ENCODE peak calls at places on chromosomes 2 and 18, in six cellular contexts. One of them, this sample, is unnamed.

GRCh38 chr2:204260162-204260877 is 285.0 kb upstream of the PARD3B start:
- DNase-seq in fibroblast of pulmonary artery: peak
- DNase-seq in activated CD4-positive, alpha-beta T cell treated with anti-CD3 and anti-CD28 coated beads for 36 hours: peak
- DNase-seq in HS-27A: peak
- DNase-seq in ELR: peak
- DNase-seq in coronary artery: no peak
- DNase-seq in this sample: peak

GRCh38 chr2:239197146-239197545 is 203.7 kb downstream of the HDAC4 start:
- DNase-seq in ELR: no peak
- DNase-seq in activated CD4-positive, alpha-beta T cell treated with anti-CD3 and anti-CD28 coated beads for 36 hours: no peak
- DNase-seq in HS-27A: no peak
- DNase-seq in coronary artery: peak
- DNase-seq in fibroblast of pulmonary artery: no peak
- DNase-seq in this sample: no peak

GRCh38 chr18:54684786-54685185 is 93.7 kb downstream of the DYNAP start:
- DNase-seq in HS-27A: no peak
- DNase-seq in coronary artery: no peak
- DNase-seq in ELR: peak
- DNase-seq in activated CD4-positive, alpha-beta T cell treated with anti-CD3 and anti-CD28 coated beads for 36 hours: no peak
- DNase-seq in fibroblast of pulmonary artery: peak
- DNase-seq in this sample: peak

GRCh38 chr2:122886479-122887130 is 1131.2 kb downstream of the TSN start:
- DNase-seq in activated CD4-positive, alpha-beta T cell treated with anti-CD3 and anti-CD28 coated beads for 36 hours: no peak
- DNase-seq in fibroblast of pulmonary artery: no peak
- DNase-seq in HS-27A: no peak
- DNase-seq in ELR: no peak
- DNase-seq in coronary artery: no peak
- DNase-seq in this sample: no peak

GRCh38 chr18:11305507-11305906 is 156.1 kb upstream of the PIEZO2 start:
- DNase-seq in activated CD4-positive, alpha-beta T cell treated with anti-CD3 and anti-CD28 coated beads for 36 hours: no peak
- DNase-seq in ELR: no peak
- DNase-seq in HS-27A: no peak
- DNase-seq in fibroblast of pulmonary artery: no peak
- DNase-seq in coronary artery: no peak
- DNase-seq in this sample: no peak

GRCh38 chr2:111662039-111662740 is 221.8 kb downstream of the ANAPC1 start:
- DNase-seq in ELR: peak
- DNase-seq in activated CD4-positive, alpha-beta T cell treated with anti-CD3 and anti-CD28 coated beads for 36 hours: no peak
- DNase-seq in HS-27A: peak
- DNase-seq in fibroblast of pulmonary artery: peak
- DNase-seq in coronary artery: no peak
- DNase-seq in this sample: peak

GRCh38 chr2:129812071-129812470 is 167.4 kb upstream of the RAB6C start:
- DNase-seq in activated CD4-positive, alpha-beta T cell treated with anti-CD3 and anti-CD28 coated beads for 36 hours: peak
- DNase-seq in fibroblast of pulmonary artery: no peak
- DNase-seq in coronary artery: no peak
- DNase-seq in HS-27A: no peak
- DNase-seq in ELR: no peak
- DNase-seq in this sample: no peak

GRCh38 chr18:78562446-78563020 is 417.1 kb upstream of the SALL3 start:
- DNase-seq in fibroblast of pulmonary artery: no peak
- DNase-seq in ELR: no peak
- DNase-seq in activated CD4-positive, alpha-beta T cell treated with anti-CD3 and anti-CD28 coated beads for 36 hours: no peak
- DNase-seq in HS-27A: no peak
- DNase-seq in coronary artery: no peak
- DNase-seq in this sample: peak

GRCh38 chr2:159091381-159091780 is 122.9 kb downstream of the TANC1 start:
- DNase-seq in coronary artery: no peak
- DNase-seq in ELR: peak
- DNase-seq in activated CD4-positive, alpha-beta T cell treated with anti-CD3 and anti-CD28 coated beads for 36 hours: no peak
- DNase-seq in fibroblast of pulmonary artery: peak
- DNase-seq in HS-27A: no peak
- DNase-seq in this sample: no peak

GRCh38 chr18:12741351-12741750 is 38.5 kb downstream of the PSMG2 start:
- DNase-seq in coronary artery: no peak
- DNase-seq in activated CD4-positive, alpha-beta T cell treated with anti-CD3 and anti-CD28 coated beads for 36 hours: peak
- DNase-seq in fibroblast of pulmonary artery: peak
- DNase-seq in ELR: peak
- DNase-seq in HS-27A: peak
- DNase-seq in this sample: no peak

GRCh38 chr18:55997156-55997561 is 409.2 kb upstream of the TCF4 start:
- DNase-seq in fibroblast of pulmonary artery: no peak
- DNase-seq in activated CD4-positive, alpha-beta T cell treated with anti-CD3 and anti-CD28 coated beads for 36 hours: no peak
- DNase-seq in ELR: no peak
- DNase-seq in HS-27A: no peak
- DNase-seq in coronary artery: no peak
- DNase-seq in this sample: no peak

GRCh38 chr2:55309441-55309840 is 40.4 kb upstream of the MTIF2 start:
- DNase-seq in coronary artery: no peak
- DNase-seq in HS-27A: no peak
- DNase-seq in ELR: peak
- DNase-seq in activated CD4-positive, alpha-beta T cell treated with anti-CD3 and anti-CD28 coated beads for 36 hours: no peak
- DNase-seq in fibroblast of pulmonary artery: peak
- DNase-seq in this sample: no peak

GRCh38 chr2:151071382-151071781 is 190.3 kb downstream of the RBM43 start:
- DNase-seq in HS-27A: no peak
- DNase-seq in ELR: peak
- DNase-seq in activated CD4-positive, alpha-beta T cell treated with anti-CD3 and anti-CD28 coated beads for 36 hours: no peak
- DNase-seq in fibroblast of pulmonary artery: peak
- DNase-seq in coronary artery: no peak
- DNase-seq in this sample: peak

GRCh38 chr2:176959614-176960013 is 253.0 kb upstream of the HNRNPA3 start:
- DNase-seq in ELR: no peak
- DNase-seq in fibroblast of pulmonary artery: no peak
- DNase-seq in coronary artery: no peak
- DNase-seq in activated CD4-positive, alpha-beta T cell treated with anti-CD3 and anti-CD28 coated beads for 36 hours: no peak
- DNase-seq in HS-27A: no peak
- DNase-seq in this sample: no peak

GRCh38 chr2:236572482-236572881 is 2.9 kb downstream of the ACKR3 start:
- DNase-seq in ELR: no peak
- DNase-seq in activated CD4-positive, alpha-beta T cell treated with anti-CD3 and anti-CD28 coated beads for 36 hours: no peak
- DNase-seq in HS-27A: no peak
- DNase-seq in coronary artery: peak
- DNase-seq in fibroblast of pulmonary artery: no peak
- DNase-seq in this sample: peak

GRCh38 chr18:44601447-44601846 is 79.2 kb upstream of the SETBP1 start:
- DNase-seq in activated CD4-positive, alpha-beta T cell treated with anti-CD3 and anti-CD28 coated beads for 36 hours: no peak
- DNase-seq in fibroblast of pulmonary artery: peak
- DNase-seq in coronary artery: no peak
- DNase-seq in ELR: peak
- DNase-seq in HS-27A: peak
- DNase-seq in this sample: no peak

GRCh38 chr2:237353207-237353606 is 60.8 kb downstream of the COL6A3 start:
- DNase-seq in coronary artery: no peak
- DNase-seq in HS-27A: no peak
- DNase-seq in ELR: no peak
- DNase-seq in fibroblast of pulmonary artery: no peak
- DNase-seq in activated CD4-positive, alpha-beta T cell treated with anti-CD3 and anti-CD28 coated beads for 36 hours: no peak
- DNase-seq in this sample: no peak

GRCh38 chr2:198309673-198310280 is 505.4 kb downstream of the PLCL1 start:
- DNase-seq in fibroblast of pulmonary artery: peak
- DNase-seq in HS-27A: peak
- DNase-seq in activated CD4-positive, alpha-beta T cell treated with anti-CD3 and anti-CD28 coated beads for 36 hours: peak
- DNase-seq in ELR: peak
- DNase-seq in coronary artery: no peak
- DNase-seq in this sample: no peak

GRCh38 chr2:207847807-207848544 is 78.3 kb upstream of the FZD5 start:
- DNase-seq in coronary artery: no peak
- DNase-seq in HS-27A: no peak
- DNase-seq in fibroblast of pulmonary artery: peak
- DNase-seq in ELR: no peak
- DNase-seq in activated CD4-positive, alpha-beta T cell treated with anti-CD3 and anti-CD28 coated beads for 36 hours: no peak
- DNase-seq in this sample: no peak

GRCh38 chr2:32783468-32783867 is 155.6 kb downstream of the TTC27 start:
- DNase-seq in ELR: no peak
- DNase-seq in coronary artery: no peak
- DNase-seq in activated CD4-positive, alpha-beta T cell treated with anti-CD3 and anti-CD28 coated beads for 36 hours: no peak
- DNase-seq in HS-27A: no peak
- DNase-seq in fibroblast of pulmonary artery: peak
- DNase-seq in this sample: no peak

GRCh38 chr2:175734679-175735078 is 267.4 kb downstream of the LNPK start:
- DNase-seq in coronary artery: no peak
- DNase-seq in HS-27A: no peak
- DNase-seq in fibroblast of pulmonary artery: no peak
- DNase-seq in activated CD4-positive, alpha-beta T cell treated with anti-CD3 and anti-CD28 coated beads for 36 hours: no peak
- DNase-seq in ELR: no peak
- DNase-seq in this sample: no peak

GRCh38 chr2:8543412-8544167 is 138.3 kb upstream of the ID2 start:
- DNase-seq in fibroblast of pulmonary artery: peak
- DNase-seq in activated CD4-positive, alpha-beta T cell treated with anti-CD3 and anti-CD28 coated beads for 36 hours: peak
- DNase-seq in coronary artery: peak
- DNase-seq in HS-27A: peak
- DNase-seq in ELR: peak
- DNase-seq in this sample: no peak

GRCh38 chr2:72919414-72920316 is 2.3 kb downstream of the EMX1 start:
- DNase-seq in activated CD4-positive, alpha-beta T cell treated with anti-CD3 and anti-CD28 coated beads for 36 hours: no peak
- DNase-seq in HS-27A: no peak
- DNase-seq in ELR: no peak
- DNase-seq in coronary artery: no peak
- DNase-seq in fibroblast of pulmonary artery: no peak
- DNase-seq in this sample: peak

GRCh38 chr2:220106065-220106464 is 478.6 kb downstream of the SLC4A3 start:
- DNase-seq in fibroblast of pulmonary artery: no peak
- DNase-seq in ELR: no peak
- DNase-seq in coronary artery: no peak
- DNase-seq in activated CD4-positive, alpha-beta T cell treated with anti-CD3 and anti-CD28 coated beads for 36 hours: no peak
- DNase-seq in HS-27A: no peak
- DNase-seq in this sample: no peak

GRCh38 chr2:160137457-160137856 is 62.6 kb downstream of the ITGB6 start:
- DNase-seq in fibroblast of pulmonary artery: no peak
- DNase-seq in coronary artery: no peak
- DNase-seq in HS-27A: no peak
- DNase-seq in activated CD4-positive, alpha-beta T cell treated with anti-CD3 and anti-CD28 coated beads for 36 hours: no peak
- DNase-seq in ELR: no peak
- DNase-seq in this sample: no peak

GRCh38 chr2:86031151-86031550 is 74.5 kb downstream of the POLR1A start:
- DNase-seq in HS-27A: no peak
- DNase-seq in activated CD4-positive, alpha-beta T cell treated with anti-CD3 and anti-CD28 coated beads for 36 hours: no peak
- DNase-seq in coronary artery: no peak
- DNase-seq in ELR: no peak
- DNase-seq in fibroblast of pulmonary artery: no peak
- DNase-seq in this sample: no peak

GRCh38 chr18:79546781-79547272 is 132.8 kb upstream of the CTDP1 start:
- DNase-seq in coronary artery: no peak
- DNase-seq in activated CD4-positive, alpha-beta T cell treated with anti-CD3 and anti-CD28 coated beads for 36 hours: no peak
- DNase-seq in ELR: no peak
- DNase-seq in HS-27A: no peak
- DNase-seq in fibroblast of pulmonary artery: no peak
- DNase-seq in this sample: no peak

GRCh38 chr2:56184500-56184996 is 758 bp downstream of the CCDC85A start:
- DNase-seq in fibroblast of pulmonary artery: no peak
- DNase-seq in activated CD4-positive, alpha-beta T cell treated with anti-CD3 and anti-CD28 coated beads for 36 hours: peak
- DNase-seq in ELR: peak
- DNase-seq in HS-27A: no peak
- DNase-seq in coronary artery: no peak
- DNase-seq in this sample: peak

GRCh38 chr2:41896186-41896846 is 151.5 kb upstream of the PKDCC start:
- DNase-seq in fibroblast of pulmonary artery: no peak
- DNase-seq in HS-27A: no peak
- DNase-seq in ELR: no peak
- DNase-seq in activated CD4-positive, alpha-beta T cell treated with anti-CD3 and anti-CD28 coated beads for 36 hours: peak
- DNase-seq in coronary artery: no peak
- DNase-seq in this sample: no peak